ENCODE peak calls at places on chromosomes 2 and 18, in ten cellular contexts. R is upper lobe of right lung, G is bronchial epithelial cell, D is RWPE1, S is GM12865, L is mammary epithelial cell, E is AG09319, W is nephron progenitor cell, P is fibroblast of the aortic adventitia, Z is GM06990. J is an unnamed sample.

GRCh38 chr2:191901031-191901430 is 54.1 kb upstream of the CAVIN2 start:
- DNase-seq in D (no peak), E (no peak), G (no peak), W (no peak), Z (no peak), S (no peak), P (no peak), L (no peak), R (no peak), J (no peak)

GRCh38 chr18:37334494-37335125 is 231.0 kb downstream of the CELF4 start:
- DNase-seq in P (peak; percentile 56), Z (no peak), E (peak; percentile 19), R (no peak), D (no peak), S (no peak), G (no peak), W (no peak), L (no peak), J (peak; percentile 37)

GRCh38 chr2:240131941-240132650 is 4.0 kb downstream of the COPS9 start:
- DNase-seq in D (no peak), S (no peak), R (peak; percentile 45), L (no peak), G (no peak), P (no peak), E (no peak), Z (no peak), W (no peak), J (no peak)

GRCh38 chr2:27907547-27907946 is 17.0 kb downstream of the BABAM2 start:
- DNase-seq in W (no peak), E (no peak), P (no peak), R (no peak), S (no peak), G (peak; percentile 35), L (no peak), D (no peak), Z (no peak), J (no peak)

GRCh38 chr18:9091066-9091476 is 11.4 kb upstream of the NDUFV2 start:
- DNase-seq in E (no peak), G (no peak), R (no peak), S (no peak), Z (no peak), P (no peak), L (no peak), D (no peak), W (no peak), J (no peak)

GRCh38 chr2:80969900-80970299 is 665.3 kb upstream of the LRRTM1 start:
- DNase-seq in G (no peak), L (no peak), W (no peak), S (no peak), Z (no peak), P (no peak), R (no peak), D (no peak), E (no peak), J (no peak)

GRCh38 chr2:191441761-191442160 is 196.6 kb downstream of the MYO1B start:
- DNase-seq in L (no peak), D (no peak), P (peak; percentile 40), G (no peak), Z (no peak), R (no peak), S (no peak), E (peak; percentile 14), W (no peak), J (peak; percentile 49)

GRCh38 chr2:220143336-220143735 is 515.9 kb downstream of the SLC4A3 start:
- DNase-seq in R (no peak), L (peak; percentile 80), W (no peak), P (peak; percentile 85), Z (no peak), D (peak; percentile 54), G (peak; percentile 89), S (no peak), E (peak; percentile 19), J (peak; percentile 80)

GRCh38 chr2:83196225-83196624 is 1262.9 kb downstream of the SUCLG1 start:
- DNase-seq in W (no peak), R (no peak), D (peak; percentile 26), S (no peak), G (peak; percentile 60), P (peak; percentile 35), L (peak; percentile 33), E (no peak), Z (no peak), J (peak; percentile 71)

GRCh38 chr2:157325786-157326185 is at the start of gene ERMN:
- DNase-seq in E (no peak), P (no peak), S (no peak), L (no peak), G (peak; percentile 39), Z (no peak), W (no peak), R (no peak), D (no peak), J (no peak)

GRCh38 chr18:62384610-62385097 is 59.5 kb downstream of the TNFRSF11A start:
- DNase-seq in Z (no peak), R (no peak), W (no peak), L (peak; percentile 2), P (peak; percentile 20), E (no peak), D (peak; percentile 58), S (no peak), G (peak; percentile 73), J (no peak)

GRCh38 chr18:27785815-27786537 is 391.0 kb downstream of the CDH2 start:
- DNase-seq in W (no peak), E (no peak), D (no peak), Z (no peak), L (no peak), G (no peak), P (no peak), S (no peak), R (peak; percentile 64), J (no peak)

GRCh38 chr2:160308915-160309314 is 108.8 kb upstream of the ITGB6 start:
- DNase-seq in L (peak; percentile 87), W (no peak), G (peak; percentile 92), Z (no peak), S (no peak), P (peak; percentile 85), R (no peak), D (peak; percentile 68), E (no peak), J (peak; percentile 84)

GRCh38 chr2:163719278-163719677 is 16.5 kb downstream of the FIGN start:
- DNase-seq in G (no peak), Z (no peak), L (no peak), R (no peak), S (no peak), D (no peak), P (no peak), E (no peak), W (no peak), J (no peak)

GRCh38 chr18:35692866-35693265 is 111.3 kb downstream of the GALNT1 start:
- DNase-seq in D (no peak), W (no peak), S (no peak), E (no peak), R (no peak), L (no peak), G (peak; percentile 26), Z (no peak), P (no peak), J (no peak)

DNA sequence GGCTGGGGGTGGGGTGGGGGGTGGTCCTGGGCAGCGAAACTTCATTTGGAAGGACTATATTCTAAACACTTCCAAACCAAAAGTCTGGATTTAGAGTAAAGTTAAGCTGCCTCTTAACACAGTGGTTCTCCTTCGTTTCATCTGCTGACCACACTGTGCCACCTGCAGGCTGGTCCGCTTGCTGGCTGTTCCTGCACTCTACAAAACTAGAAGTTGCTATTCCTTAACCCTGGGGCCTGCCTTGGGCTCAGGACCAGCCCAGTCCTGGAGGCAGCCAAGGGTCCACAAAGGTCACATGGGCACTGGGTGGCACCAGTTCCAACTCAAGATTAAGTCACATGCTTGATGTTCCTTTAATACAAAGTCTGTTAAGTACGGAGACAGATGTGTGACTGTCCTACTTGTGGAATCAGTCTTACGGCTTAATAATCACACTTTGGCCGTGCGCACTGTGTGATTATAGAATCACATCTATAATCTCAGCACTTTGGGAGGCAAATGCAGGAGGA is 195.4 kb downstream of the FAM210A start:
- DNase-seq in R (no peak), L (peak; percentile 2), W (peak; percentile 30), E (peak; percentile 27), Z (no peak), D (peak; percentile 10), P (peak; percentile 68), G (peak; percentile 1), S (peak; percentile 41), J (no peak)
- TF ChIP-seq CTCF in R (peak; percentile 56), L (peak; percentile 33), W (no peak), E (peak; percentile 66), Z (peak; percentile 48), D (peak; percentile 41), P (peak; percentile 76), G (peak; percentile 9), S (peak; percentile 38), J (peak; percentile 32)

GRCh38 chr2:151237422-151238012 is 24.1 kb downstream of the RBM43 start:
- DNase-seq in P (no peak), S (no peak), R (no peak), E (no peak), D (no peak), G (peak; percentile 69), W (no peak), Z (no peak), L (peak; percentile 77), J (no peak)
- TF ChIP-seq CTCF in P (no peak), S (no peak), R (no peak), E (no peak), D (no peak), G (no peak), W (no peak), Z (no peak), L (no peak), J (no peak)

DNA sequence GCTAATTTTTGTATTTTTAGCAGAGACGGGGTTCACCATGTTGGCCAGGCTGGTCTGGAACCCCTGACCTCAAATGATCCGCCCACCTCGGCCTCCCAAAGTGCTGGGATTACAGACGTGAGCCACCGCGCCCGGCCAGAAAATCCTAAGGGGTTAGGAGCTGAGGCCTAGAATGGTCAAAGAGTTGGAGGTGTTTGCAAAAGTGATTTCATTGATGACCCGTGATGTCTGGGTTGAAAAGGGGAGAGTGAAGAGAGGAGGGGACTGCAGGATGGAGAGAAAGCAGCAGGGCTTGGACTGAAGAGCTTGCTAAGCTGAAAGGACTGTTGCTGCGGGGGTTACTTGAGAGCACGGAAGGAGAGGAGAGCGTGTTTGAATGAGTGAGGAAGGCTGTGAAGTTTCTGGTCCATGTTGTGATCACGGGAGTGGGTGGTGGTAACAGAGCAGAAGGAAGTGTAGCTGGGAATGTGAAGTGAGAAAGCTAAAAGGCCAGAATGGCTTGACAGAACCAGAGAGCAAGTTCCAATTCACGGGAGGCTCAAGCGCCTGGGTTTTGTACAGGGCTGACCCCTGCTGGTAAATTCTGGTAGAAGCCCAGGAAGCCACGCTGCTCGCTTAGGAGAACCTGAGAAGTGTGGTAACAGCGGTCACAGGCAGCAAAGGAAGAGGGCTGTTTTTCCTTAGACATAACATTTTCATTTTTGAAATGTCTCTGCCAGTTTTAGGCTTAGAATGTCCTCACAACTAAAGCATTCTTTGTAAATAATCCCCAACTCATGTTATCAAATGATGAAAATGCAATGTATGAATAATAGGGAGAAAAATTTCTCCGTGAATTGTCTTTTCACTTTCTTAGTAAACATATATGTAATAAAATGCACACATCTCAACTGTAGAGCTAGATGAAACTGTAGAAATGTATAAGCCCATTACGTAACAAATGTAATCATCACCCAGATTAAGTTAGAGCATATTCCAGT is 40.5 kb upstream of the ACTR2 start:
- DNase-seq in L (peak; percentile 58), P (peak; percentile 84), G (peak; percentile 66), R (peak; percentile 78), E (peak; percentile 40), W (peak; percentile 78), Z (no peak), S (peak; percentile 76), D (peak; percentile 75), J (peak; percentile 62)
- TF ChIP-seq CTCF in L (peak; percentile 86), P (peak; percentile 91), G (peak; percentile 91), R (peak; percentile 82), E (peak; percentile 93), W (peak; percentile 80), Z (peak; percentile 87), S (peak; percentile 79), D (peak; percentile 70), J (peak; percentile 84)

GRCh38 chr18:70074091-70074490 is 126.4 kb upstream of the CD226 start:
- DNase-seq in S (no peak), W (no peak), D (no peak), E (no peak), Z (no peak), L (no peak), P (no peak), G (no peak), R (no peak), J (peak; percentile 3)
- TF ChIP-seq CTCF in S (no peak), W (no peak), D (no peak), E (no peak), Z (no peak), L (no peak), P (no peak), G (no peak), R (no peak), J (no peak)